ENCODE peak calls at places on chromosome 21, in six cellular contexts. C is tibial nerve, V is AG09309, G is AG10803, I is A549, F is bronchial epithelial cell. M is an unnamed sample.

GRCh38 chr21:27126140-27126539 is 159.3 kb upstream of the ADAMTS5 start:
- DNase-seq in C (no peak), V (no peak), G (no peak), I (no peak), F (no peak), M (no peak)

GRCh38 chr21:27083144-27083543 is 116.3 kb upstream of the ADAMTS5 start:
- DNase-seq in C (no peak), V (no peak), G (no peak), I (no peak), F (no peak), M (no peak)

GRCh38 chr21:46001821-46002681 is 20.5 kb downstream of the COL6A1 start:
- DNase-seq in C (no peak), V (no peak), G (no peak), I (no peak), F (no peak), M (peak; percentile 65)

GRCh38 chr21:39221282-39221996 is 38.2 kb upstream of the PSMG1 start:
- DNase-seq in C (no peak), V (no peak), G (no peak), I (no peak), F (peak; percentile 22), M (no peak)

GRCh38 chr21:32414579-32415358 is 2.3 kb downstream of the EVA1C start:
- DNase-seq in C (no peak), V (no peak), G (no peak), I (no peak), F (peak; percentile 51), M (peak; percentile 81)

GRCh38 chr21:9837946-9838801 is 683.2 kb upstream of the TPTE start:
- DNase-seq in C (no peak), V (no peak), G (no peak), I (no peak), F (no peak), M (peak; percentile 42)

GRCh38 chr21:20698585-20698984 is 299.6 kb upstream of the NCAM2 start:
- DNase-seq in C (no peak), V (no peak), G (no peak), I (no peak), F (no peak), M (no peak)

GRCh38 chr21:43865471-43866181 is 603 bp downstream of the AGPAT3 start:
- DNase-seq in C (no peak), V (no peak), G (peak; percentile 22), I (no peak), F (no peak), M (peak; percentile 97)

GRCh38 chr21:46324390-46325072 is 575 bp downstream of the PCNT start:
- DNase-seq in C (peak; percentile 76), V (peak; percentile 13), G (peak; percentile 78), I (peak; percentile 80), F (peak; percentile 30), M (peak; percentile 99)

GRCh38 chr21:36179145-36179544 is 22.5 kb downstream of the DOP1B start:
- DNase-seq in C (no peak), V (no peak), G (no peak), I (no peak), F (no peak), M (no peak)

GRCh38 chr21:35011681-35012080 is 37.4 kb downstream of the RUNX1 start:
- DNase-seq in C (no peak), V (no peak), G (no peak), I (no peak), F (peak; percentile 8), M (no peak)

GRCh38 chr21:32370971-32371766 is 21.6 kb downstream of the URB1 start:
- DNase-seq in C (no peak), V (no peak), G (peak; percentile 47), I (no peak), F (no peak), M (peak; percentile 44)

GRCh38 chr21:35619184-35619583 is 441.1 kb downstream of the SETD4 start:
- DNase-seq in C (no peak), V (peak; percentile 50), G (peak; percentile 57), I (no peak), F (peak; percentile 96), M (no peak)

DNA sequence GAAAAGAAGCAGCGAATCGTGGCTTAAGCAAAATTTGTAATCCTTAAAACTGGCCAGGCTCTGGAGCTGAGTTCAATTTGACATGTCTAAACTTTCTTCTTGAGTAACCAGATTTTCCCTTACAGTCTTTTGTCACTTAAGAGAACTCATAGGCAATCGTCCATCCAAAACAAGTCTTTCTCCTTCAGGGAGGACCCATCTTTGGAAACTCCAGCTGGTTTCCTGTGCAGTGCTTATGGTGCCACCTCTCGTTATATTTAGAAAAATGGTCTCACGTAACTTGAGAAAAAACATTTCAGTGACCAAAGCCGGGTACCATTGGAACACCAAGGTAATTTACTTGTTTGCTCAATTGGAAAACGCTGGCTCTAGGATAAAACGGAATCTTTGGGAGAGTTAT is 1.9 kb upstream of the PTTG1IP start:
- DNase-seq in C (peak; percentile 22), V (no peak), G (peak; percentile 69), I (peak; percentile 40), F (peak; percentile 63), M (peak; percentile 92)
- H3K4me3 ChIP-seq in C (peak overlapping the region; percentile 91), V (peak overlapping the region; percentile 41), G (peak overlapping the region; percentile 69), I (no peak overlapping the region), F (peak overlapping the region; percentile 72), M (peak overlapping the region; percentile 92)

DNA sequence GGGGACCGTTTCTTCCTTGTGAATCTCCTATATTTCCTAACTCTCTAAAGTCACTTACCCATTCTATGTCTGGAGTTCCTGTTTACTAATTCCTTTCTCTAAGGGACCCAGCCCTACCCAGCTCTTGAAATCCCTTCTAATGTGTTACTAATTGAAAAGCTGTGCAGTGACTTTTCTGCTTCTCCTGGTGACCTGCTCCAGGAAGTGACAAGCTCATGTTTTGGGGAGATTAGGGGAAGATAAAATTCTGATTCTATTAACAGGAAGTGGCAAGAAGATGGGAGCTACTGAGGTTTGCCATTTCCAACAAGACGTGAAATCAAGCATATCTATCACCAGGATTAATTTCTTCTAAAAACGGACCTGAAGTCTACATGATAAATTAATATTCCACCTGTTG is 4.1 kb upstream of the SAMSN1 start:
- DNase-seq in C (no peak), V (no peak), G (no peak), I (no peak), F (no peak), M (no peak)
- H3K4me3 ChIP-seq in C (no peak overlapping the region), V (no peak overlapping the region), G (no peak overlapping the region), I (no peak overlapping the region), F (no peak overlapping the region), M (no peak overlapping the region)

GRCh38 chr21:37369307-37369854 is 2.8 kb downstream of the DYRK1A start:
- DNase-seq in C (no peak), V (no peak), G (no peak), I (no peak), F (no peak), M (no peak)
- H3K4me3 ChIP-seq in C (no peak overlapping the region), V (no peak overlapping the region), G (peak overlapping the region; percentile 85), I (peak overlapping the region; percentile 79), F (peak overlapping the region; percentile 89), M (peak overlapping the region; percentile 87)

DNA sequence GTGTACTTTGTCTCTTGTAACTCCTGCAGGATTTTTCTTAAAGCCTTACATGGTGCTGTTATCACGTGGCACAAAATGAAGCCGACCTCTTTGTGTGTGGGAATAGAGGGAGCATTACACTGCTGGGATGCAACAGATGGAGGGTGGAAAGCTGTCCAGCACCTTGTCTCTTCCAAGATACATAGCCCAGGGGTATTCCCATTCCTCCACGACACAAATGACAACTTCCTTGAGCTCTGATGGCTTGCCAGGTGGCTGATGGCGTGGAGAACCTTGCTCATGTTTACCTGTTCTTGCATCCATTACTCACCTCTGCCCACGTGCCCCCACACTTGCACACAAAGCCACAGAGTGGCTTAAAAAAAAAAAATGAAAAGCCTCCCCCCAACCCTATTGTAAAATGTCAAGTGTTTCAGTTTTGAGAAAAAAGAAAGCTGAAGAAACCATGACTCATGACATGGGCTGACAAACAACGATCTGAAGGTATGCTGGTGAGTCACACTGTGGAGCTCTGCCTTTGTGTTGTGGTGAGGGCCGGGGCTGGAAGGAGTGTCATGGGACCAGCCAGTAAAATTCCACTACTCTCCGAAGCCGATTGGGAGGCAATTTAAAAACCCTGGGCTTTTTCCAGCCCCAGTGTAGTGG is 32.0 kb upstream of the ATP5PO start:
- DNase-seq in C (peak; percentile 84), V (peak; percentile 84), G (peak; percentile 94), I (peak; percentile 89), F (peak; percentile 98), M (peak; percentile 93)
- H3K4me3 ChIP-seq in C (peak overlapping the region; percentile 18), V (peak overlapping the region; percentile 25), G (peak overlapping the region; percentile 53), I (peak overlapping the region; percentile 33), F (peak overlapping the region; percentile 23), M (peak overlapping the region; percentile 59)

GRCh38 chr21:42171091-42172053 is 47.6 kb upstream of the ABCG1 start:
- DNase-seq in C (no peak), V (no peak), G (no peak), I (peak; percentile 44), F (peak; percentile 91), M (no peak)
- H3K4me3 ChIP-seq in C (no peak overlapping the region), V (no peak overlapping the region), G (no peak overlapping the region), I (no peak overlapping the region), F (no peak overlapping the region), M (no peak overlapping the region)

DNA sequence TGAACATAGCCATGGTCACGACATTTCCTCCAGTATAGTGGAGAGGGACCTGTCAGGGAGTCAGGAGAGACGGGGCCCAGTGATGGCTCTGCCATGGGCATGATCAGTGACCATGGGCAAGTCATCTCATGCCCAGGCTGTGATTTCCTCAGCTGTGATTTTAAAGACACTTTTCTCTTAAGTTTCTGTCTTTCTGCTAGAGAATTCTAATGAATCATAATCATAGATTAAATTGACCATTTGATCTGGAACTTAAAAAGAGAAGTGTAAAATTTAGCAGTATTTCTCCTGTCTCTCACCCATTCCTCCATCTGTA is 112.7 kb downstream of the USP25 start:
- DNase-seq in C (no peak), V (no peak), G (no peak), I (no peak), F (peak; percentile 52), M (no peak)
- H3K4me3 ChIP-seq in C (no peak overlapping the region), V (no peak overlapping the region), G (no peak overlapping the region), I (no peak overlapping the region), F (no peak overlapping the region), M (no peak overlapping the region)

GRCh38 chr21:41781047-41781405 is 14.2 kb upstream of the RIPK4 start:
- DNase-seq in C (no peak), V (no peak), G (no peak), I (no peak), F (no peak), M (no peak)

GRCh38 chr21:41784456-41785102 is 17.7 kb upstream of the RIPK4 start:
- DNase-seq in C (no peak), V (no peak), G (no peak), I (no peak), F (no peak), M (no peak)

GRCh38 chr21:41786521-41786987 is 19.7 kb upstream of the RIPK4 start:
- DNase-seq in C (no peak), V (peak; percentile 98), G (peak; percentile 95), I (peak; percentile 36), F (peak; percentile 96), M (peak; percentile 73)

GRCh38 chr21:41780337-41781046 is 13.6 kb upstream of the RIPK4 start:
- DNase-seq in C (no peak), V (no peak), G (no peak), I (no peak), F (no peak), M (no peak)

DNA sequence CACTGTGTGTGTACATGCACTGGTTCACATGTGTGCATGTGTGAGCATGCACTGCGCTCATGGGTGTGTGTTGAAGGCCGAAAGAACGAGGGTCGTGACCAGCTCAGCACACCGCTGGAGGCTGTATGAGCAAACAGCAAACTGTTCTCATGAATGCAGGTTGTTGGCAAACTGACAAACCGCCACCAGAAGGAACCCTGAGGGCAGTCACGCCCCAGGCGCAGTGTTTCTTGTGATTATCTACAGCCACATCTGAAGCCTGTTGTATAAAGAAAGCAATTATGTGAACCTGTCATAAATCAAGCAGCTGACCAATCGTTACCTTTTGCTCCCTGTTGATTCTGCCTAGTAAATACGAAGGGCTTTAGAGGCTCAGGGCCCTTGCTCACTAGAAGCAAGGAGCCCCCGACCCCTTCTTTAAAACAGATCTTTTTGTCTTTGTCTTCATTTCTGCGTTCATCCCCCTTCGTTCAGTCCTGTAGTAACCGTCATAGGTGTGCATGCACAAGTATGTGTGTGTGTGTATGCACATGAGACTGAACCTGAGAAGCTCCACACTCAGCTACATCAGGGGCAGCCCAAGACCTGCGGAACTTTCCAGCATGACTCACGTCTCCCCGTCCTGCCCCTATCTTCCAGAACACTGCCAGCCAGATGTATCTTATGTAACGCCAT is 16.8 kb upstream of the RIPK4 start:
- DNase-seq in C (no peak), V (peak; percentile 47), G (peak; percentile 38), I (peak; percentile 68), F (peak; percentile 95), M (no peak)
- H3K4me3 ChIP-seq in C (no peak overlapping the region), V (no peak overlapping the region), G (no peak overlapping the region), I (no peak overlapping the region), F (no peak overlapping the region), M (no peak overlapping the region)

M was measured in osteoblast.